ENCODE peak calls at places on chromosomes 4 and X, in six cellular contexts. C, D, I, Y, F and K are unnamed samples.
A peak's percentile ranks its signal among the peaks of the same experiment; 100 is the strongest.

GRCh38 chrX:12240491-12240890 is 102.2 kb downstream of the FRMPD4 start:
- DNase-seq in C (no peak), D (no peak), I (no peak), Y (no peak), F (no peak), K (no peak)

GRCh38 chrX:11331788-11332187 is 38.6 kb downstream of the AMELX start:
- DNase-seq in C (no peak), D (no peak), I (no peak), Y (no peak), F (no peak), K (no peak)

GRCh38 chr4:24400537-24400936 is 183.8 kb downstream of the DHX15 start:
- DNase-seq in C (no peak), D (no peak), I (no peak), Y (no peak), F (no peak), K (no peak)

GRCh38 chr4:142480244-142480643 is 365.9 kb downstream of the INPP4B start:
- DNase-seq in C (peak; percentile 74), D (no peak), I (no peak), Y (no peak), F (peak; percentile 47), K (no peak)

GRCh38 chrX:107701493-107702121 is 73.3 kb downstream of the PRPS1 start:
- DNase-seq in C (no peak), D (peak; percentile 46), I (no peak), Y (no peak), F (no peak), K (no peak)

GRCh38 chrX:148298737-148299136 is 201.7 kb upstream of the AFF2 start:
- DNase-seq in C (no peak), D (no peak), I (no peak), Y (no peak), F (no peak), K (no peak)

GRCh38 chrX:1661048-1661921 is 46.4 kb downstream of the ASMT start:
- DNase-seq in C (no peak), D (peak; percentile 92), I (peak; percentile 33), Y (peak; percentile 100), F (no peak), K (no peak)

GRCh38 chr4:143437937-143438336 is 75.6 kb upstream of the SMARCA5 start:
- DNase-seq in C (no peak), D (no peak), I (no peak), Y (no peak), F (no peak), K (no peak)

GRCh38 chrX:97628326-97628725 is 744.6 kb downstream of the RPA4 start:
- DNase-seq in C (no peak), D (no peak), I (no peak), Y (no peak), F (no peak), K (no peak)

GRCh38 chr4:88481557-88481956 is 24.6 kb downstream of the HERC5 start:
- DNase-seq in C (no peak), D (no peak), I (no peak), Y (no peak), F (no peak), K (no peak)

GRCh38 chr4:168615294-168615693 is 118.4 kb downstream of the PALLD start:
- DNase-seq in C (peak; percentile 52), D (no peak), I (no peak), Y (no peak), F (peak; percentile 68), K (no peak)

GRCh38 chr4:123114915-123115756 is 192.7 kb upstream of the NUDT6 start:
- DNase-seq in C (no peak), D (no peak), I (no peak), Y (no peak), F (no peak), K (no peak)

GRCh38 chr4:35939746-35940145 is 304.6 kb downstream of the ARAP2 start:
- DNase-seq in C (no peak), D (no peak), I (no peak), Y (no peak), F (no peak), K (no peak)

GRCh38 chr4:158068063-158068462 is 104.8 kb downstream of the GASK1B start:
- DNase-seq in C (no peak), D (no peak), I (no peak), Y (no peak), F (peak; percentile 62), K (no peak)

GRCh38 chrX:129239371-129239770 is 283.9 kb downstream of the SMARCA1 start:
- DNase-seq in C (peak; percentile 54), D (no peak), I (no peak), Y (no peak), F (peak; percentile 14), K (no peak)

GRCh38 chr4:42519803-42520417 is 122.6 kb downstream of the SHISA3 start:
- DNase-seq in C (peak; percentile 47), D (peak; percentile 56), I (no peak), Y (peak; percentile 29), F (peak; percentile 68), K (peak; percentile 42)

GRCh38 chrX:2664497-2664896 is 26.6 kb upstream of the CD99 start:
- DNase-seq in C (peak; percentile 67), D (no peak), I (no peak), Y (no peak), F (peak; percentile 79), K (no peak)

GRCh38 chrX:47112316-47112954 is 32.1 kb downstream of the NDUFB11 start:
- DNase-seq in C (no peak), D (no peak), I (no peak), Y (no peak), F (peak; percentile 12), K (no peak)

GRCh38 chrX:40734956-40735317 is 405 bp downstream of the MED14 start:
- DNase-seq in C (no peak), D (no peak), I (no peak), Y (no peak), F (peak; percentile 24), K (no peak)

GRCh38 chr4:66489370-66489769 is 819.1 kb upstream of the EPHA5 start:
- DNase-seq in C (no peak), D (no peak), I (no peak), Y (no peak), F (peak; percentile 23), K (no peak)

GRCh38 chrX:24498181-24498580 is 33.1 kb downstream of the PDK3 start:
- DNase-seq in C (peak; percentile 9), D (peak; percentile 15), I (no peak), Y (no peak), F (peak; percentile 23), K (no peak)

GRCh38 chrX:2614911-2615310 is 76.2 kb upstream of the CD99 start:
- DNase-seq in C (peak; percentile 66), D (no peak), I (no peak), Y (no peak), F (peak; percentile 94), K (no peak)

GRCh38 chr4:82721819-82722423 is 76.7 kb downstream of the SCD5 start:
- DNase-seq in C (no peak), D (peak; percentile 9), I (no peak), Y (no peak), F (peak; percentile 38), K (no peak)

GRCh38 chrX:134933911-134934310 is 56.9 kb upstream of the SMIM10 start:
- DNase-seq in C (no peak), D (no peak), I (no peak), Y (no peak), F (no peak), K (no peak)
- TF ChIP-seq CTCF in C (no peak), D (no peak), I (no peak), Y (no peak), F (no peak), K (no peak)

GRCh38 chr4:165330666-165331065 is 3.2 kb downstream of the MSMO1 start:
- DNase-seq in C (no peak), D (no peak), I (no peak), Y (no peak), F (no peak), K (no peak)

GRCh38 chr4:165331823-165332222 is 4.4 kb downstream of the MSMO1 start:
- DNase-seq in C (no peak), D (no peak), I (no peak), Y (no peak), F (no peak), K (no peak)

GRCh38 chr4:165332502-165332901 is 5.0 kb downstream of the MSMO1 start:
- DNase-seq in C (no peak), D (no peak), I (no peak), Y (no peak), F (no peak), K (no peak)

GRCh38 chr4:165330071-165330470 is 2.6 kb downstream of the MSMO1 start:
- DNase-seq in C (no peak), D (no peak), I (no peak), Y (no peak), F (no peak), K (no peak)

DNA sequence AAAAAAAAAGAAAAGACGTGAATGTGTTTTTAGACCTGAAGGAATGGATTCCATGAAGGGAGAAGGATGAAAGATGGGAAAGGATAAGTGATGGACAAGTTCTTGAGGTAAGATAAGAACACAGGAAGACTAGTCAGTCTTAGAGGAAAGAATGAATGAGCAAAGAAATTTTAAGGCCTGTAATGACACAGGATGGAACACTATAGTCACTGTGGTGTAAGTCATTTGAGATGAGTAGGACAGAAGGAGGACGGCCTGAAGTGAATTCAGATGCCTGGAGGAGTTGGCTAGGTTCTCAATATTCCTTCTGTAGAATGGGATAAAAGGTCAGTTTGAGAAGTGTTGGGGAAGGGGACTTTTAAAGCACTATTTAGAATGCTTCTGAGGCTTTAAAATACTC is 3.8 kb downstream of the MSMO1 start:
- DNase-seq in C (no peak), D (no peak), I (no peak), Y (no peak), F (no peak), K (no peak)
- TF ChIP-seq CTCF in C (peak; percentile 14), D (no peak), I (no peak), Y (no peak), F (no peak), K (no peak)

GRCh38 chr4:17763931-17764330 is 17.5 kb downstream of the FAM184B start:
- DNase-seq in C (no peak), D (no peak), I (no peak), Y (no peak), F (no peak), K (no peak)

GRCh38 chr4:17760602-17761001 is 20.8 kb downstream of the FAM184B start:
- DNase-seq in C (no peak), D (no peak), I (no peak), Y (no peak), F (no peak), K (no peak)

GRCh38 chr4:17763352-17763890 is 18.0 kb downstream of the FAM184B start:
- DNase-seq in C (no peak), D (no peak), I (no peak), Y (no peak), F (no peak), K (no peak)

GRCh38 chr4:17761062-17761461 is 20.4 kb downstream of the FAM184B start:
- DNase-seq in C (no peak), D (no peak), I (no peak), Y (no peak), F (no peak), K (no peak)

DNA sequence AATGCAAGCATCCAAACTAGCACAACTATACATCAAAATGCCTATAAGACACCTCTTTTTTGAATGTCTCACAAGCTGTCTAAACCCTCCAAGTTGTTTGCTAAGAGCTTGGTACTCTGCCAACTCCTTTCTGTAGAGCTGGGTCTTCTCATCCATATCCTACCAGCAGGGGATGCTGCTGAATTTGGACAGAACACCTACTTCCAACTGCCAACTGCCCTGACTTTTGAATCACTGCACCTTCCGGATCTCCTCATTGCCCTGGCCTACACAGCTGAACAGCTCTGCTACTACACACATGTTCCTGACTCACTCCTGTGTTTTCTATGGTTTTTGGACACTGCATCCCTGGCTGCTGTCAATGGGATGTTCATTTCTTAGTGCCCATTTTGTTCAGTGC is 18.7 kb downstream of the FAM184B start:
- DNase-seq in C (no peak), D (no peak), I (no peak), Y (no peak), F (peak; percentile 73), K (no peak)
- TF ChIP-seq CTCF in C (peak; percentile 46), D (no peak), I (no peak), Y (peak; percentile 47), F (peak; percentile 54), K (no peak)

GRCh38 chrX:57528670-57529255 is 63.0 kb upstream of the ZXDB start:
- DNase-seq in C (no peak), D (peak; percentile 10), I (no peak), Y (no peak), F (peak; percentile 0), K (no peak)
- TF ChIP-seq CTCF in C (no peak), D (no peak), I (no peak), Y (peak; percentile 54), F (peak; percentile 22), K (peak; percentile 48)